ENCODE peak calls at places on chromosomes 4 and X, in four cellular contexts. One of them, this sample, is unnamed.
A peak's percentile ranks its signal among the peaks of the same experiment; 100 is the strongest.

GRCh38 chr4:1080961-1081688 is 32.2 kb downstream of the RNF212 start:
- DNase-seq in body of pancreas: no peak
- DNase-seq in uterus: no peak
- DNase-seq in RWPE2: no peak
- DNase-seq in this sample: no peak

GRCh38 chr4:56026596-56026995 is 77.9 kb downstream of the CEP135 start:
- DNase-seq in RWPE2: no peak
- DNase-seq in uterus: no peak
- DNase-seq in body of pancreas: no peak
- DNase-seq in this sample: no peak

GRCh38 chrX:115459883-115460564 is 101.0 kb upstream of the PLS3 start:
- DNase-seq in RWPE2: no peak
- DNase-seq in body of pancreas: no peak
- DNase-seq in uterus: no peak
- DNase-seq in this sample: no peak

GRCh38 chrX:36849407-36849806 is 158.8 kb upstream of the FAM47C start:
- DNase-seq in RWPE2: no peak
- DNase-seq in body of pancreas: no peak
- DNase-seq in uterus: no peak
- DNase-seq in this sample: no peak

GRCh38 chrX:47458528-47458927 is 24.5 kb downstream of the ZNF41 start:
- DNase-seq in body of pancreas: no peak
- DNase-seq in uterus: no peak
- DNase-seq in RWPE2: no peak
- DNase-seq in this sample: no peak

GRCh38 chr4:107863850-107864371 is 39.2 kb downstream of the SGMS2 start:
- DNase-seq in uterus: no peak
- DNase-seq in body of pancreas: peak; percentile 39
- DNase-seq in RWPE2: peak; percentile 71
- DNase-seq in this sample: no peak

GRCh38 chrX:56550667-56551066 is 12.8 kb upstream of the UBQLN2 start:
- DNase-seq in RWPE2: no peak
- DNase-seq in body of pancreas: no peak
- DNase-seq in uterus: no peak
- DNase-seq in this sample: no peak

GRCh38 chrX:140971385-140971784 is 31.0 kb upstream of the SPANXB1 start:
- DNase-seq in uterus: no peak
- DNase-seq in RWPE2: no peak
- DNase-seq in body of pancreas: no peak
- DNase-seq in this sample: no peak

GRCh38 chr4:14566518-14566917 is 435.8 kb upstream of the CPEB2 start:
- DNase-seq in uterus: no peak
- DNase-seq in body of pancreas: no peak
- DNase-seq in RWPE2: no peak
- DNase-seq in this sample: no peak

GRCh38 chr4:151604238-151604637 is 156.6 kb downstream of the GATB start:
- DNase-seq in body of pancreas: no peak
- DNase-seq in uterus: no peak
- DNase-seq in RWPE2: no peak
- DNase-seq in this sample: no peak

GRCh38 chr4:20017035-20017434 is 234.7 kb upstream of the SLIT2 start:
- DNase-seq in RWPE2: no peak
- DNase-seq in uterus: no peak
- DNase-seq in body of pancreas: no peak
- DNase-seq in this sample: peak; percentile 82

GRCh38 chr4:89598602-89599001 is 238.4 kb downstream of the SNCA start:
- DNase-seq in body of pancreas: no peak
- DNase-seq in uterus: no peak
- DNase-seq in RWPE2: no peak
- DNase-seq in this sample: no peak

GRCh38 chrX:80808854-80809493 is 703 bp downstream of the BRWD3 start:
- DNase-seq in uterus: peak; percentile 15
- DNase-seq in RWPE2: peak; percentile 36
- DNase-seq in body of pancreas: peak; percentile 22
- DNase-seq in this sample: no peak

GRCh38 chr4:82450966-82451755 is 20.8 kb downstream of the ENOPH1 start:
- DNase-seq in body of pancreas: no peak
- DNase-seq in uterus: no peak
- DNase-seq in RWPE2: no peak
- DNase-seq in this sample: no peak

GRCh38 chr4:108029731-108030130 is 40.0 kb downstream of the HADH start:
- DNase-seq in body of pancreas: no peak
- DNase-seq in uterus: no peak
- DNase-seq in RWPE2: no peak
- DNase-seq in this sample: no peak

GRCh38 chr4:65798498-65799127 is 128.3 kb upstream of the EPHA5 start:
- DNase-seq in RWPE2: no peak
- DNase-seq in body of pancreas: no peak
- DNase-seq in uterus: no peak
- DNase-seq in this sample: no peak

GRCh38 chr4:132737344-132737743 is 411.8 kb upstream of the PCDH10 start:
- DNase-seq in uterus: no peak
- DNase-seq in RWPE2: no peak
- DNase-seq in body of pancreas: no peak
- DNase-seq in this sample: no peak

GRCh38 chr4:85166318-85166717 is 199.8 kb upstream of the WDFY3 start:
- DNase-seq in RWPE2: no peak
- DNase-seq in body of pancreas: no peak
- DNase-seq in uterus: no peak
- DNase-seq in this sample: no peak

GRCh38 chr4:153269223-153269990 is 65.2 kb downstream of the TRIM2 start:
- DNase-seq in RWPE2: no peak
- DNase-seq in uterus: no peak
- DNase-seq in body of pancreas: no peak
- DNase-seq in this sample: no peak

GRCh38 chrX:110341189-110342035 is 17.2 kb upstream of the RTL9 start:
- DNase-seq in uterus: no peak
- DNase-seq in RWPE2: no peak
- DNase-seq in body of pancreas: no peak
- DNase-seq in this sample: peak; percentile 85

GRCh38 chr4:54231419-54232150 is 2.5 kb downstream of the PDGFRA start:
- DNase-seq in body of pancreas: no peak
- DNase-seq in RWPE2: peak; percentile 59
- DNase-seq in uterus: peak; percentile 63
- DNase-seq in this sample: no peak

GRCh38 chr4:780730-781492 is 45.0 kb downstream of the CPLX1 start:
- DNase-seq in body of pancreas: peak; percentile 41
- DNase-seq in uterus: no peak
- DNase-seq in RWPE2: no peak
- DNase-seq in this sample: no peak

GRCh38 chr4:154416183-154416543 is 75.4 kb downstream of the DCHS2 start:
- DNase-seq in uterus: peak; percentile 49
- DNase-seq in RWPE2: no peak
- DNase-seq in body of pancreas: peak; percentile 18
- DNase-seq in this sample: no peak

GRCh38 chrX:77493677-77494553 is 46.7 kb downstream of the FGF16 start:
- DNase-seq in RWPE2: no peak
- DNase-seq in body of pancreas: no peak
- DNase-seq in uterus: no peak
- DNase-seq in this sample: peak; percentile 10

GRCh38 chr4:113420938-113421337 is 340.6 kb downstream of the CAMK2D start:
- DNase-seq in uterus: no peak
- DNase-seq in RWPE2: no peak
- DNase-seq in body of pancreas: no peak
- DNase-seq in this sample: no peak

GRCh38 chr4:179597301-179597700 is 2155.1 kb upstream of the AGA start:
- DNase-seq in uterus: no peak
- DNase-seq in RWPE2: no peak
- DNase-seq in body of pancreas: no peak
- DNase-seq in this sample: no peak

GRCh38 chrX:16215660-16216059 is 48.4 kb downstream of the MAGEB17 start:
- DNase-seq in RWPE2: no peak
- DNase-seq in uterus: no peak
- DNase-seq in body of pancreas: no peak
- DNase-seq in this sample: no peak

GRCh38 chr4:790466-790820 is 35.5 kb downstream of the CPLX1 start:
- DNase-seq in body of pancreas: no peak
- DNase-seq in uterus: no peak
- DNase-seq in RWPE2: no peak
- DNase-seq in this sample: no peak

GRCh38 chr4:138209094-138209493 is 33.1 kb downstream of the SLC7A11 start:
- DNase-seq in body of pancreas: no peak
- DNase-seq in uterus: no peak
- DNase-seq in RWPE2: no peak
- DNase-seq in this sample: no peak

GRCh38 chrX:95754411-95754810 is 930.2 kb upstream of the DIAPH2 start:
- DNase-seq in RWPE2: no peak
- DNase-seq in body of pancreas: no peak
- DNase-seq in uterus: no peak
- DNase-seq in this sample: no peak

GRCh38 chrX:119916310-119916709 is 20.6 kb downstream of the AKAP14 start:
- DNase-seq in RWPE2: no peak
- DNase-seq in uterus: no peak
- DNase-seq in body of pancreas: no peak
- DNase-seq in this sample: no peak

GRCh38 chr4:4438891-4439290 is 52.0 kb downstream of the NSG1 start:
- DNase-seq in uterus: no peak
- DNase-seq in RWPE2: no peak
- DNase-seq in body of pancreas: no peak
- DNase-seq in this sample: no peak

GRCh38 chrX:17680732-17681413 is 56.4 kb upstream of the SCML1 start:
- DNase-seq in uterus: no peak
- DNase-seq in RWPE2: no peak
- DNase-seq in body of pancreas: no peak
- DNase-seq in this sample: no peak

GRCh38 chr4:17780461-17781071 is 855 bp downstream of the FAM184B start:
- DNase-seq in uterus: no peak
- DNase-seq in RWPE2: no peak
- DNase-seq in body of pancreas: no peak
- DNase-seq in this sample: no peak

GRCh38 chr4:71669291-71669690 is 114.6 kb downstream of the GC start:
- DNase-seq in uterus: no peak
- DNase-seq in body of pancreas: no peak
- DNase-seq in RWPE2: no peak
- DNase-seq in this sample: no peak

DNA sequence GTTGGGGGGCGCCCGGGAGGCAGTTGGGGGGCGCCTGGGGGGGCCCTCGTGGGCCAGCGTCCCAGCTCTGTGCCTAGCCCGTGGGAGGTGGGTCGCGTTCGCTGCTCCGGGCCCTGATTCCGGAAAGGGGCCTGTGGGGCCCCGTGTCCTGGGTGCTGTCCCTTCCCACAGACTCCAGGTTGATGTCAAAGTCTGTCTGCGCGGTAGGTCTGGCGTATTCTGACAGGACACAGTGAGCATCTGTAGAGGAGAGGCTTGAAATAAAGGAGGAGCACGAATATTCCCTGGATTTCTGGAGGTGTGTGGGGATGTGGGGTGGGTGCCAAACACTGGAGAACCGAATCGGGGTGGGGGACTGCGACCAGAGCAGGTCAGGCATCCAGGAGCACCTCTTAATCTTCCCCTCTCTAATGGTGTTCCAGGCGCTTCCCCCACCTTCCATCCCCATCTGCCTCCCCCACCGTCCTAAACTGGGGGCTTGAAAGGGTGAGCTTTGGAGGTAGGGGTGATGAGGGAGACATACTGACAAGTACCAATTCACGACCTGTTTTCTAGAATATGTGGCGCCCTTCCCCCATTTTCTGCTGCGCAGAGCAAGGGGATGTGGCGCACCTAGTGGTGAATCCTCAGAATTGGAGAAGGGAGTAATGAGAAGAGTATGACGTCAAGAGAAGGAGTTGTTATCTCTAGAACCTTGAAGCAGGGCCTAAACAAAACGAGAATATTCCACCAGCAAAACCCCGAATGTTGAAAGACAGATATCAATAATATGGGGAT is 873 bp downstream of the GPRASP1 start:
- DNase-seq in RWPE2: no peak
- DNase-seq in uterus: peak; percentile 63
- DNase-seq in body of pancreas: peak; percentile 15
- DNase-seq in this sample: no peak
- TF ChIP-seq CTCF in RWPE2: peak; percentile 7
- TF ChIP-seq CTCF in uterus: peak; percentile 63
- TF ChIP-seq CTCF in body of pancreas: peak; percentile 40
- TF ChIP-seq CTCF in this sample: peak; percentile 54

DNA sequence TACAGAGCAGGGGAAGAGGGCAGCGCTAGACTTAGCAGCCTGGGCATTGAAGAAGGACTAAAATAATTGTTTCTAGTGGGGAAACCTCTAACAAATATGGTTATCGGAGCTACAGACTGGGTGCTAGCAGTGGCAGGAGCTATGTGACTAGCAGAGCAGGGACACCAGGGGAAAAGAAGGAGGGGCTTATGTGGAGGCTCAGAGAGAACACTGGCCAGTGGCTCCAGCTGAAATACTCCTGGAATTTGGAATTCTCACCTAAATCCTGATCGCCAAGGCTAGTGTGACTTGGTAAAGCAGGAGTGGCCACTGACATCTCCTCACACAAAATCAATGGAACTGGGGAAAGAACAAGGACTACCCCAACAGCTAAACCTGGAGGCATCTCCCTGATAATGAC is 2.0 kb downstream of the TAPT1 start:
- DNase-seq in RWPE2: no peak
- DNase-seq in uterus: no peak
- DNase-seq in body of pancreas: no peak
- DNase-seq in this sample: no peak
- H3K4me3 ChIP-seq in RWPE2: no peak overlapping the region
- H3K4me3 ChIP-seq in uterus: peak overlapping the region; percentile 85
- H3K4me3 ChIP-seq in body of pancreas: no peak overlapping the region
- H3K4me3 ChIP-seq in this sample: no peak overlapping the region

DNA sequence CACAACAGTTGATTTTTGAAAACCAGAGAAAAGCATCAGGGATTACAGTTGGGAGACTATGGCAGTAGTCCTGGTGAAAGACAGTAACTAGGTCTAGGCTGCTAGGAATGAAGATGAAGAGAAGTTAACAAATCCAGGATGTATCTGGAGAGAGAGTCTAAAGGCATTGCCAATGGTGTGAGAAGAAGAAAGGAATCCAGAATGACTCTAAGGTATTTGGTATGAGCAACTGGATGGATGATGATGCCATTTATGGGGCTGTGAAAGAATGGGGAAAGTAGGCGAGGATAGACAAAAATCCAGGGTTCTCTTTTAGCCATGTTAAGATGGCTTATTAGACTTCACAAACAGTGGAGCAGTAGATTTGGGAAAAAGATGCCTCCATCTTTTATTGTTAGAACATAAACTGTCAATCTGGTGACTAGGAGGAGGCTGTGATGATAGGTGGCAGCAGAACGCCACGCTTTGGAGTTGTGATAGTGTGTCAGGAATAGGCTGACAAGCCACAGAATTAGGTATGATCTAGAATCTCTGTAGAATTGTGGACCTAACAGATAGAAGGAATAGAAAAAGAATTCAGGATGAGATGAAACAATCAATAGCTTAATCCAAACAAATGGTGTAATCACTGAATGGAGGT is 27.3 kb upstream of the JADE1 start:
- DNase-seq in body of pancreas: peak; percentile 19
- DNase-seq in RWPE2: no peak
- DNase-seq in uterus: peak; percentile 20
- DNase-seq in this sample: no peak
- TF ChIP-seq CTCF in body of pancreas: peak; percentile 25
- TF ChIP-seq CTCF in RWPE2: peak; percentile 31
- TF ChIP-seq CTCF in uterus: no peak
- TF ChIP-seq CTCF in this sample: no peak

GRCh38 chrX:107773906-107774435 is 1.6 kb downstream of the TSC22D3 start:
- DNase-seq in body of pancreas: no peak
- DNase-seq in uterus: no peak
- DNase-seq in RWPE2: no peak
- DNase-seq in this sample: no peak
- H3K4me3 ChIP-seq in body of pancreas: peak overlapping the region; percentile 2
- H3K4me3 ChIP-seq in uterus: peak overlapping the region; percentile 59
- H3K4me3 ChIP-seq in RWPE2: no peak overlapping the region
- H3K4me3 ChIP-seq in this sample: no peak overlapping the region

GRCh38 chrX:3815896-3816664 is 102.6 kb upstream of the PRKX start:
- DNase-seq in uterus: peak; percentile 53
- DNase-seq in body of pancreas: peak; percentile 57
- DNase-seq in RWPE2: peak; percentile 29
- DNase-seq in this sample: no peak
- TF ChIP-seq CTCF in uterus: no peak
- TF ChIP-seq CTCF in body of pancreas: no peak
- TF ChIP-seq CTCF in RWPE2: no peak
- TF ChIP-seq CTCF in this sample: peak; percentile 31

This sample was measured in AG09309.